ENCODE peak calls at places on chromosomes 16 and 17, in eight cellular contexts. Q is AG04449, T is tibial nerve, V is GM12865, S is PC-3, O is choroid plexus epithelial cell, K is adrenal gland, N is AG04450. A is an unnamed sample.

GRCh38 chr17:58121925-58122324 is 26.3 kb upstream of the OR4D1 start:
- DNase-seq in Q (no peak), T (no peak), V (peak), S (peak), O (peak), K (no peak), N (no peak), A (no peak)

GRCh38 chr17:9828296-9829059 is 2.8 kb downstream of the GLP2R start:
- DNase-seq in Q (no peak), T (no peak), V (no peak), S (no peak), O (peak), K (no peak), N (no peak), A (no peak)

GRCh38 chr17:79102214-79102613 is 27.6 kb downstream of the ENGASE start:
- DNase-seq in Q (no peak), T (no peak), V (no peak), S (no peak), O (no peak), K (no peak), N (no peak), A (no peak)

GRCh38 chr16:676565-677297 is 1.3 kb downstream of the RHBDL1 start:
- DNase-seq in Q (no peak), T (no peak), V (no peak), S (no peak), O (no peak), K (no peak), N (no peak), A (no peak)

GRCh38 chr17:67982034-67982640 is 14.1 kb downstream of the C17orf58 start:
- DNase-seq in Q (no peak), T (no peak), V (no peak), S (no peak), O (no peak), K (no peak), N (no peak), A (no peak)

GRCh38 chr17:34788696-34789095 is 172.6 kb downstream of the CCT6B start:
- DNase-seq in Q (no peak), T (no peak), V (no peak), S (no peak), O (no peak), K (no peak), N (no peak), A (no peak)

GRCh38 chr16:67431077-67431804 is at the start of gene HSD11B2:
- DNase-seq in Q (no peak), T (no peak), V (no peak), S (peak), O (peak), K (peak), N (no peak), A (no peak)

GRCh38 chr17:48392836-48393235 is 37.2 kb downstream of the SKAP1 start:
- DNase-seq in Q (no peak), T (no peak), V (no peak), S (no peak), O (no peak), K (no peak), N (no peak), A (no peak)

GRCh38 chr17:17900615-17901520 is 64.1 kb upstream of the SREBF1 start:
- DNase-seq in Q (peak), T (peak), V (no peak), S (peak), O (peak), K (peak), N (peak), A (peak)

GRCh38 chr16:15980329-15980728 is 30.9 kb downstream of the ABCC1 start:
- DNase-seq in Q (no peak), T (no peak), V (no peak), S (no peak), O (no peak), K (no peak), N (no peak), A (no peak)
- H3K4me3 ChIP-seq in Q (no peak), T (no peak), V (no peak), S (no peak), O (no peak), K (no peak), N (no peak), A (no peak)

DNA sequence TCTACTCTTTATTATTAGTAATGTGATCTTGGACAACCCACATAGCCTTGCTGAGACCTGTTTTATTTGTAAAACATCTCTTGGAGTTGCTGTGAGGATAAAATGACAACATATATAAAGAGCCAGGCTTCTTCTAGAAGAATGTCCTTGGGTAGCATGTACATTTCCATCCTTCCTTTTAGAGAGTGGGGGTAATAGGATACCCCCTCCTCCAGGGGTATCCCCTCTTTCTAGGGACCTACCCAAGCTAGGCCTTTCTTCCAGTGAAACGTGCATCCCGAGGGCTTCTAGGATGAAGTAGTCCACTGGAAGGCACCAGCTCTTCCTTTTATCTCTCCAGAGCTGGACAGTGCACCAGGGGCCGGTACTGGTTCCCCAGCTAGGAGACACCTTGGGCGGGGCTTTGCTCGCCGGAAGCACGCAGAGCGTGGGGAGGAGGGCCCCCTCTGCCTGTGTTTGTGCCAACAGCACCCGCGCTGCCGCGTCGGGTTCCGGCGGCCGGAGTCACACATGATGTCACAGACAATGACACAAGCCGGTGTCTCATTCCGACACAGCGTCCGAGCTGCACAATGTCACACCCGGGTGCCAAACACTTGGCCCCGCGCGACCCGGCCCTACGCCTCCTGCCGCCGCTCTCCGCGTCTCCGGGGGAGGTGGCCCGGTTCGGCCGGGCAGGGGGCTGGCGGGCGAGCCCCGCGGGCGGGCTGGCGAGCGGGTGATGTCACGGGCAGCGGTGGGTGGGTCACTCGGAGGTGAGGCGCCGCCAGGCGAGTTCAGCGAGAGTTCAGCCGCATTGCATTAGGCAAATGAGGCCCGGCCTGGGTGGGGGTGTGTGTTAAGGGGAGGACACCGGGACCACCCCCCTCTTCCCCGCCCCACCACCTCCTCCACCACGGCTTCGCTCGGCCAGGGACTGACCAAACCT is 23.4 kb downstream of the GJD3 start:
- DNase-seq in Q (no peak), T (peak), V (peak), S (peak), O (peak), K (peak), N (no peak), A (peak)
- TF ChIP-seq CTCF in Q (no peak), T (no peak), V (peak), S (no peak), O (peak), K (peak), N (no peak), A (peak)

DNA sequence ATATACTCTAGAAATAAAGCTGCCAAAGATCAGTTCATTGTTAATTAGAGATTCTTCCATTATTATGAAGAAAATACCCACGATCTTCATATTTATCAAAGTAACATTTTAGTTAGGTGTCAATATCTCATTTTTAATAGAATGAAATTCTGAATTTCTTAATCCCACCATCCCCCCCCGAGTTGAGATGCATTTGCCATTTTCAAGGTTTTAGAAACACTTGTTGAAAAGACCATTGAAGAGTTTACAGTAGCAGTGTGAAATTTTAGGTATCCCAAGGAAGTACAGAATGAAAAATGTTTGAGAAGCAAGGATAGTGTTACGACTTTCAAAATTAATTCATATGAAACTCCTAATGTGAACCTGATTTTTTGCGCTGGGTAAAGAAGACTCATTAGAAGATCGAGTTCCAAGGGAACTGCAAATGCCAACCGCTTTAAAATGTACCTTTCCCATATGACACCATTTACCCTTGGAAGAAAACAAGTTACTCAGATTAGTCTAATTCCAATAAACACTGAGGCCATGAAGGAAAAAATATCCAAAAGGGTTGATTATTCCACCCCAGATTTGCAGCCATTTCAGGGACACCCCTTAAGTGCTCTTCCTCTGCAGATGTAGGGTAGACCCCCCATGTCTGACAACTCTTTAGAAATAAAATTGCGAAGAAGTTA is 731 bp downstream of the IKZF3 start:
- DNase-seq in Q (no peak), T (no peak), V (peak), S (no peak), O (no peak), K (no peak), N (no peak), A (no peak)
- H3K4me3 ChIP-seq in Q (no peak), T (peak), V (peak), S (no peak), O (no peak), K (no peak), N (no peak), A (no peak)

GRCh38 chr16:58485184-58485887 is 14.6 kb upstream of the NDRG4 start:
- DNase-seq in Q (no peak), T (no peak), V (no peak), S (no peak), O (no peak), K (no peak), N (no peak), A (no peak)
- TF ChIP-seq CTCF in Q (no peak), T (no peak), V (no peak), S (no peak), O (no peak), K (no peak), N (no peak), A (no peak)

GRCh38 chr16:22099256-22099975 is 7.1 kb downstream of the VWA3A start:
- DNase-seq in Q (no peak), T (no peak), V (no peak), S (no peak), O (no peak), K (no peak), N (no peak), A (no peak)

GRCh38 chr16:22098538-22099255 is 6.4 kb downstream of the VWA3A start:
- DNase-seq in Q (no peak), T (no peak), V (peak), S (peak), O (peak), K (no peak), N (no peak), A (no peak)

GRCh38 chr16:22109258-22109898 is 17.0 kb downstream of the VWA3A start:
- DNase-seq in Q (no peak), T (no peak), V (peak), S (no peak), O (no peak), K (no peak), N (no peak), A (no peak)

GRCh38 chr16:22103371-22103890 is 11.1 kb downstream of the VWA3A start:
- DNase-seq in Q (no peak), T (no peak), V (no peak), S (no peak), O (no peak), K (no peak), N (no peak), A (no peak)
- H3K4me3 ChIP-seq in Q (no peak), T (no peak), V (no peak), S (no peak), O (no peak), K (no peak), N (no peak), A (no peak)

GRCh38 chr17:28912281-28912937 is 9.5 kb upstream of the DHRS13 start:
- DNase-seq in Q (no peak), T (no peak), V (no peak), S (no peak), O (no peak), K (no peak), N (no peak), A (no peak)
- TF ChIP-seq CTCF in Q (no peak), T (no peak), V (peak), S (peak), O (peak), K (no peak), N (peak), A (peak)